ENCODE peak calls at places on chromosomes 6 and 20, in five cellular contexts. P, F, L, V and U are unnamed samples.

GRCh38 chr20:18314786-18315406 is 26.6 kb downstream of the ZNF133 start:
- DNase-seq in P (no peak), F (no peak), L (no peak), V (no peak), U (no peak)

GRCh38 chr20:59010321-59010994 is 3.4 kb upstream of the CTSZ start:
- DNase-seq in P (no peak), F (no peak), L (no peak), V (no peak), U (no peak)

GRCh38 chr6:77492529-77492928 is 29.2 kb upstream of the HTR1B start:
- DNase-seq in P (no peak), F (no peak), L (no peak), V (no peak), U (no peak)

GRCh38 chr6:136118787-136119186 is 131.3 kb downstream of the MTFR2 start:
- DNase-seq in P (no peak), F (no peak), L (no peak), V (no peak), U (no peak)

GRCh38 chr20:13922241-13922640 is 68.2 kb downstream of the SEL1L2 start:
- DNase-seq in P (no peak), F (no peak), L (no peak), V (no peak), U (no peak)

GRCh38 chr6:150767585-150768164 is 97.8 kb upstream of the MTHFD1L start:
- DNase-seq in P (no peak), F (no peak), L (no peak), V (no peak), U (peak)

GRCh38 chr6:74369556-74369993 is 673.6 kb downstream of the CD109 start:
- DNase-seq in P (no peak), F (no peak), L (no peak), V (no peak), U (no peak)

GRCh38 chr6:393391-394221 is 2.1 kb downstream of the IRF4 start:
- DNase-seq in P (no peak), F (no peak), L (no peak), V (no peak), U (no peak)

GRCh38 chr20:6566821-6567220 is 200.7 kb upstream of the BMP2 start:
- DNase-seq in P (no peak), F (no peak), L (no peak), V (no peak), U (no peak)

GRCh38 chr20:9348746-9349145 is 165.6 kb upstream of the LAMP5 start:
- DNase-seq in P (no peak), F (no peak), L (no peak), V (no peak), U (no peak)

GRCh38 chr20:12722096-12722495 is 286.7 kb upstream of the SPTLC3 start:
- DNase-seq in P (no peak), F (no peak), L (no peak), V (no peak), U (peak)